ENCODE peak calls at places on chromosomes 1 and 21, in four cellular contexts. G, I, H and E are unnamed samples.

GRCh38 chr21:42939581-42940413 is 14.4 kb upstream of the ERVH48-1 start:
- DNase-seq in G (no peak), I (no peak), H (peak; percentile 94), E (no peak)

GRCh38 chr1:217482356-217483102 is 148.4 kb downstream of the GPATCH2 start:
- DNase-seq in G (no peak), I (no peak), H (peak; percentile 67), E (no peak)

GRCh38 chr1:95583811-95584210 is 349.8 kb downstream of the RWDD3 start:
- DNase-seq in G (no peak), I (no peak), H (no peak), E (no peak)

GRCh38 chr1:243917177-243917862 is 67.3 kb upstream of the AKT3 start:
- DNase-seq in G (peak; percentile 92), I (no peak), H (peak; percentile 74), E (no peak)

GRCh38 chr1:221239911-221240310 is 360.7 kb downstream of the HLX start:
- DNase-seq in G (no peak), I (no peak), H (no peak), E (no peak)

GRCh38 chr1:243715285-243715684 is 134.8 kb downstream of the AKT3 start:
- DNase-seq in G (no peak), I (no peak), H (no peak), E (no peak)

GRCh38 chr1:7873801-7874795 is 21.2 kb upstream of the UTS2 start:
- DNase-seq in G (no peak), I (no peak), H (no peak), E (no peak)

GRCh38 chr21:27519357-27519756 is 552.5 kb upstream of the ADAMTS5 start:
- DNase-seq in G (no peak), I (no peak), H (peak; percentile 8), E (no peak)

GRCh38 chr1:248892590-248892989 is 13.4 kb upstream of the PGBD2 start:
- DNase-seq in G (no peak), I (no peak), H (no peak), E (no peak)

GRCh38 chr21:45050786-45051489 is 23.4 kb upstream of the ADARB1 start:
- DNase-seq in G (no peak), I (no peak), H (no peak), E (no peak)

GRCh38 chr1:222171005-222171404 is 376.9 kb downstream of the HHIPL2 start:
- DNase-seq in G (no peak), I (no peak), H (no peak), E (peak; percentile 44)

GRCh38 chr1:42379794-42380616 is 587 bp upstream of the RIMKLA start:
- DNase-seq in G (peak; percentile 35), I (no peak), H (peak; percentile 28), E (no peak)

GRCh38 chr1:1627842-1628655 is 3.9 kb upstream of the MMP23B start:
- DNase-seq in G (no peak), I (no peak), H (no peak), E (no peak)

GRCh38 chr1:185096531-185096930 is 51.2 kb downstream of the RNF2 start:
- DNase-seq in G (no peak), I (no peak), H (no peak), E (no peak)

GRCh38 chr1:98201640-98202039 is 280.8 kb upstream of the DPYD start:
- DNase-seq in G (no peak), I (no peak), H (no peak), E (no peak)

GRCh38 chr1:102776074-102776473 is 332.2 kb downstream of the COL11A1 start:
- DNase-seq in G (no peak), I (no peak), H (no peak), E (no peak)

GRCh38 chr1:22428672-22429071 is 23.0 kb upstream of the ZBTB40 start:
- DNase-seq in G (no peak), I (no peak), H (peak; percentile 21), E (no peak)

GRCh38 chr1:221708987-221709386 is 32.9 kb downstream of the DUSP10 start:
- DNase-seq in G (peak; percentile 40), I (no peak), H (peak; percentile 28), E (peak; percentile 49)

GRCh38 chr1:68819190-68819829 is 322.4 kb upstream of the DEPDC1 start:
- DNase-seq in G (no peak), I (no peak), H (no peak), E (no peak)

GRCh38 chr1:178986204-178986603 is 39.5 kb upstream of the FAM20B start:
- DNase-seq in G (no peak), I (no peak), H (no peak), E (no peak)

GRCh38 chr1:224084867-224085266 is 29.0 kb upstream of the FBXO28 start:
- DNase-seq in G (no peak), I (no peak), H (no peak), E (no peak)

GRCh38 chr1:62194651-62195282 is at the start of gene L1TD1:
- DNase-seq in G (peak; percentile 60), I (no peak), H (no peak), E (no peak)

GRCh38 chr1:100441651-100442050 is 89.3 kb downstream of the CDC14A start:
- DNase-seq in G (no peak), I (no peak), H (no peak), E (no peak)

GRCh38 chr1:41724248-41724647 is 194.5 kb downstream of the HIVEP3 start:
- DNase-seq in G (no peak), I (no peak), H (no peak), E (no peak)

GRCh38 chr1:202220733-202221132 is 27.1 kb downstream of the LGR6 start:
- DNase-seq in G (no peak), I (no peak), H (no peak), E (no peak)

GRCh38 chr1:37999434-38000232 is 5.7 kb downstream of the FHL3 start:
- DNase-seq in G (no peak), I (no peak), H (peak; percentile 59), E (no peak)

GRCh38 chr21:30164796-30165195 is 1.8 kb downstream of the CLDN17 start:
- DNase-seq in G (no peak), I (no peak), H (no peak), E (no peak)

GRCh38 chr1:114034561-114035303 is 55.5 kb downstream of the OLFML3 start:
- DNase-seq in G (no peak), I (no peak), H (no peak), E (no peak)

GRCh38 chr1:151058682-151059341 is 610 bp downstream of the CDC42SE1 start:
- DNase-seq in G (peak; percentile 38), I (peak; percentile 63), H (peak; percentile 17), E (peak; percentile 59)

GRCh38 chr1:8460784-8461183 is 142.9 kb downstream of the SLC45A1 start:
- DNase-seq in G (no peak), I (no peak), H (no peak), E (no peak)

GRCh38 chr1:41811978-41812852 is 106.5 kb downstream of the HIVEP3 start:
- DNase-seq in G (peak; percentile 59), I (no peak), H (peak; percentile 42), E (no peak)

GRCh38 chr1:201461193-201461657 is 7.8 kb downstream of the PHLDA3 start:
- DNase-seq in G (no peak), I (no peak), H (peak; percentile 91), E (no peak)

GRCh38 chr1:35851175-35851869 is 31.7 kb upstream of the AGO1 start:
- DNase-seq in G (no peak), I (no peak), H (no peak), E (no peak)

GRCh38 chr1:14738235-14738634 is 139.8 kb downstream of the KAZN start:
- DNase-seq in G (no peak), I (no peak), H (peak; percentile 82), E (no peak)